ENCODE peak calls at places on chromosomes 12 and 14, in nine cellular contexts. One of them, this sample, is unnamed.

GRCh38 chr12:127280393-127281275 is 986.3 kb upstream of the TMEM132C start:
- DNase-seq in LHCN-M2: no peak
- DNase-seq in hepatic stellate cell: no peak
- DNase-seq in NCI-H1048: peak; percentile 45
- DNase-seq in ACHN: peak; percentile 60
- DNase-seq in activated T-cell treated with anti-CD3 and anti-CD28 coated beads for 48 hours: peak; percentile 79
- DNase-seq in activated CD4-positive, alpha-beta T cell treated with anti-CD3 and anti-CD28 coated beads, Interleukin-2, amount 50 U/mL, for 1 hour: peak; percentile 51
- DNase-seq in coronary artery: no peak
- DNase-seq in GM19239: peak; percentile 42
- DNase-seq in this sample: no peak

GRCh38 chr12:132222096-132222807 is 78.0 kb downstream of the NOC4L start:
- DNase-seq in activated CD4-positive, alpha-beta T cell treated with anti-CD3 and anti-CD28 coated beads, Interleukin-2, amount 50 U/mL, for 1 hour: peak; percentile 41
- DNase-seq in coronary artery: no peak
- DNase-seq in GM19239: no peak
- DNase-seq in NCI-H1048: no peak
- DNase-seq in LHCN-M2: peak; percentile 6
- DNase-seq in activated T-cell treated with anti-CD3 and anti-CD28 coated beads for 48 hours: peak; percentile 11
- DNase-seq in hepatic stellate cell: no peak
- DNase-seq in ACHN: peak; percentile 94
- DNase-seq in this sample: peak; percentile 86

GRCh38 chr12:26319511-26319910 is 124.1 kb downstream of the SSPN start:
- DNase-seq in coronary artery: no peak
- DNase-seq in LHCN-M2: peak; percentile 72
- DNase-seq in activated CD4-positive, alpha-beta T cell treated with anti-CD3 and anti-CD28 coated beads, Interleukin-2, amount 50 U/mL, for 1 hour: no peak
- DNase-seq in NCI-H1048: no peak
- DNase-seq in GM19239: no peak
- DNase-seq in ACHN: peak; percentile 90
- DNase-seq in hepatic stellate cell: peak; percentile 22
- DNase-seq in activated T-cell treated with anti-CD3 and anti-CD28 coated beads for 48 hours: no peak
- DNase-seq in this sample: no peak

GRCh38 chr12:10771132-10771733 is 31.2 kb downstream of the TAS2R7 start:
- DNase-seq in hepatic stellate cell: no peak
- DNase-seq in ACHN: peak; percentile 60
- DNase-seq in activated CD4-positive, alpha-beta T cell treated with anti-CD3 and anti-CD28 coated beads, Interleukin-2, amount 50 U/mL, for 1 hour: no peak
- DNase-seq in LHCN-M2: peak; percentile 49
- DNase-seq in activated T-cell treated with anti-CD3 and anti-CD28 coated beads for 48 hours: no peak
- DNase-seq in GM19239: no peak
- DNase-seq in NCI-H1048: no peak
- DNase-seq in coronary artery: no peak
- DNase-seq in this sample: peak; percentile 39

GRCh38 chr12:51792417-51792816 is 56.1 kb downstream of the FIGNL2 start:
- DNase-seq in ACHN: no peak
- DNase-seq in NCI-H1048: no peak
- DNase-seq in activated CD4-positive, alpha-beta T cell treated with anti-CD3 and anti-CD28 coated beads, Interleukin-2, amount 50 U/mL, for 1 hour: no peak
- DNase-seq in GM19239: no peak
- DNase-seq in coronary artery: no peak
- DNase-seq in LHCN-M2: no peak
- DNase-seq in hepatic stellate cell: no peak
- DNase-seq in activated T-cell treated with anti-CD3 and anti-CD28 coated beads for 48 hours: no peak
- DNase-seq in this sample: no peak

GRCh38 chr12:50981319-50982239 is 29.2 kb downstream of the HIGD1C start:
- DNase-seq in hepatic stellate cell: no peak
- DNase-seq in activated T-cell treated with anti-CD3 and anti-CD28 coated beads for 48 hours: no peak
- DNase-seq in GM19239: no peak
- DNase-seq in ACHN: no peak
- DNase-seq in NCI-H1048: no peak
- DNase-seq in activated CD4-positive, alpha-beta T cell treated with anti-CD3 and anti-CD28 coated beads, Interleukin-2, amount 50 U/mL, for 1 hour: no peak
- DNase-seq in coronary artery: no peak
- DNase-seq in LHCN-M2: peak; percentile 31
- DNase-seq in this sample: no peak

GRCh38 chr12:3607039-3607719 is 116.2 kb downstream of the PRMT8 start:
- DNase-seq in ACHN: no peak
- DNase-seq in activated CD4-positive, alpha-beta T cell treated with anti-CD3 and anti-CD28 coated beads, Interleukin-2, amount 50 U/mL, for 1 hour: no peak
- DNase-seq in hepatic stellate cell: no peak
- DNase-seq in LHCN-M2: no peak
- DNase-seq in GM19239: no peak
- DNase-seq in activated T-cell treated with anti-CD3 and anti-CD28 coated beads for 48 hours: no peak
- DNase-seq in coronary artery: no peak
- DNase-seq in NCI-H1048: no peak
- DNase-seq in this sample: no peak

GRCh38 chr12:14845350-14845750 is 2.0 kb upstream of the ART4 start:
- DNase-seq in ACHN: peak; percentile 83
- DNase-seq in LHCN-M2: peak; percentile 60
- DNase-seq in GM19239: peak; percentile 7
- DNase-seq in coronary artery: no peak
- DNase-seq in NCI-H1048: no peak
- DNase-seq in activated T-cell treated with anti-CD3 and anti-CD28 coated beads for 48 hours: peak; percentile 10
- DNase-seq in hepatic stellate cell: peak; percentile 44
- DNase-seq in activated CD4-positive, alpha-beta T cell treated with anti-CD3 and anti-CD28 coated beads, Interleukin-2, amount 50 U/mL, for 1 hour: peak; percentile 35
- DNase-seq in this sample: peak; percentile 24

GRCh38 chr14:50301914-50302313 is 10.1 kb downstream of the L2HGDH start:
- DNase-seq in activated CD4-positive, alpha-beta T cell treated with anti-CD3 and anti-CD28 coated beads, Interleukin-2, amount 50 U/mL, for 1 hour: no peak
- DNase-seq in activated T-cell treated with anti-CD3 and anti-CD28 coated beads for 48 hours: no peak
- DNase-seq in hepatic stellate cell: no peak
- DNase-seq in ACHN: no peak
- DNase-seq in GM19239: no peak
- DNase-seq in LHCN-M2: no peak
- DNase-seq in coronary artery: no peak
- DNase-seq in NCI-H1048: no peak
- DNase-seq in this sample: no peak

GRCh38 chr14:93688239-93688666 is 100.0 kb downstream of the PRIMA1 start:
- DNase-seq in coronary artery: no peak
- DNase-seq in activated CD4-positive, alpha-beta T cell treated with anti-CD3 and anti-CD28 coated beads, Interleukin-2, amount 50 U/mL, for 1 hour: no peak
- DNase-seq in ACHN: no peak
- DNase-seq in NCI-H1048: no peak
- DNase-seq in LHCN-M2: no peak
- DNase-seq in activated T-cell treated with anti-CD3 and anti-CD28 coated beads for 48 hours: no peak
- DNase-seq in hepatic stellate cell: no peak
- DNase-seq in GM19239: no peak
- DNase-seq in this sample: no peak

GRCh38 chr12:112892821-112893220 is 13.9 kb upstream of the OAS1 start:
- DNase-seq in GM19239: no peak
- DNase-seq in activated T-cell treated with anti-CD3 and anti-CD28 coated beads for 48 hours: no peak
- DNase-seq in coronary artery: no peak
- DNase-seq in activated CD4-positive, alpha-beta T cell treated with anti-CD3 and anti-CD28 coated beads, Interleukin-2, amount 50 U/mL, for 1 hour: no peak
- DNase-seq in LHCN-M2: no peak
- DNase-seq in NCI-H1048: no peak
- DNase-seq in hepatic stellate cell: no peak
- DNase-seq in ACHN: no peak
- DNase-seq in this sample: no peak

GRCh38 chr12:30823140-30823669 is 68.5 kb upstream of the CAPRIN2 start:
- DNase-seq in coronary artery: no peak
- DNase-seq in hepatic stellate cell: peak; percentile 32
- DNase-seq in activated T-cell treated with anti-CD3 and anti-CD28 coated beads for 48 hours: peak; percentile 42
- DNase-seq in NCI-H1048: no peak
- DNase-seq in GM19239: peak; percentile 24
- DNase-seq in ACHN: no peak
- DNase-seq in LHCN-M2: no peak
- DNase-seq in activated CD4-positive, alpha-beta T cell treated with anti-CD3 and anti-CD28 coated beads, Interleukin-2, amount 50 U/mL, for 1 hour: peak; percentile 25
- DNase-seq in this sample: no peak